ENCODE peak calls at places on chromosomes 16 and 17, in four cellular contexts. One of them, this sample, is unnamed.

GRCh38 chr17:44610871-44611270 is 45.4 kb upstream of the MEIOC start:
- DNase-seq in NCI-H1417: no peak
- DNase-seq in amygdala: no peak
- DNase-seq in tibial nerve: no peak
- DNase-seq in this sample: no peak

GRCh38 chr17:54919456-54919855 is 18.8 kb downstream of the TOM1L1 start:
- DNase-seq in NCI-H1417: peak; percentile 31
- DNase-seq in amygdala: no peak
- DNase-seq in tibial nerve: no peak
- DNase-seq in this sample: no peak

GRCh38 chr17:75288784-75289121 is 480 bp downstream of the SLC25A19 start:
- DNase-seq in NCI-H1417: peak; percentile 90
- DNase-seq in amygdala: no peak
- DNase-seq in tibial nerve: no peak
- DNase-seq in this sample: no peak

GRCh38 chr17:37037590-37038155 is 88.9 kb downstream of the AATF start:
- DNase-seq in NCI-H1417: no peak
- DNase-seq in amygdala: no peak
- DNase-seq in tibial nerve: no peak
- DNase-seq in this sample: no peak

GRCh38 chr16:2026461-2027023 is at the start of gene NHERF2:
- DNase-seq in NCI-H1417: peak; percentile 35
- DNase-seq in amygdala: no peak
- DNase-seq in tibial nerve: no peak
- DNase-seq in this sample: peak; percentile 66

GRCh38 chr17:78705071-78705470 is 77.0 kb downstream of the CYTH1 start:
- DNase-seq in NCI-H1417: no peak
- DNase-seq in amygdala: no peak
- DNase-seq in tibial nerve: no peak
- DNase-seq in this sample: no peak

GRCh38 chr17:65998675-65999074 is 193.3 kb downstream of the CEP112 start:
- DNase-seq in NCI-H1417: no peak
- DNase-seq in amygdala: no peak
- DNase-seq in tibial nerve: no peak
- DNase-seq in this sample: no peak

GRCh38 chr17:33469911-33470310 is 176.8 kb upstream of the ASIC2 start:
- DNase-seq in NCI-H1417: no peak
- DNase-seq in amygdala: no peak
- DNase-seq in tibial nerve: no peak
- DNase-seq in this sample: no peak

GRCh38 chr17:30236807-30237206 is 1.3 kb upstream of the SLC6A4 start:
- DNase-seq in NCI-H1417: peak; percentile 35
- DNase-seq in amygdala: no peak
- DNase-seq in tibial nerve: peak; percentile 15
- DNase-seq in this sample: peak; percentile 73

GRCh38 chr16:53507464-53508180 is 4.6 kb upstream of the AKTIP start:
- DNase-seq in NCI-H1417: no peak
- DNase-seq in amygdala: no peak
- DNase-seq in tibial nerve: no peak
- DNase-seq in this sample: no peak

GRCh38 chr17:19381741-19382444 is 3.6 kb downstream of the MAPK7 start:
- DNase-seq in NCI-H1417: no peak
- DNase-seq in amygdala: no peak
- DNase-seq in tibial nerve: no peak
- DNase-seq in this sample: no peak

GRCh38 chr16:55622930-55623561 is 32.7 kb upstream of the SLC6A2 start:
- DNase-seq in NCI-H1417: peak; percentile 19
- DNase-seq in amygdala: no peak
- DNase-seq in tibial nerve: no peak
- DNase-seq in this sample: no peak

GRCh38 chr17:8791910-8792270 is 7.3 kb downstream of the MFSD6L start:
- DNase-seq in NCI-H1417: no peak
- DNase-seq in amygdala: no peak
- DNase-seq in tibial nerve: no peak
- DNase-seq in this sample: no peak

GRCh38 chr16:67726106-67727034 is 7.3 kb upstream of the GFOD2 start:
- DNase-seq in NCI-H1417: no peak
- DNase-seq in amygdala: no peak
- DNase-seq in tibial nerve: no peak
- DNase-seq in this sample: no peak

GRCh38 chr17:41806685-41807445 is 4.9 kb downstream of the P3H4 start:
- DNase-seq in NCI-H1417: no peak
- DNase-seq in amygdala: no peak
- DNase-seq in tibial nerve: no peak
- DNase-seq in this sample: no peak

GRCh38 chr17:43085489-43085888 is 39.7 kb downstream of the BRCA1 start:
- DNase-seq in NCI-H1417: no peak
- DNase-seq in amygdala: no peak
- DNase-seq in tibial nerve: no peak
- DNase-seq in this sample: no peak

GRCh38 chr17:77427471-77427991 is 286.8 kb downstream of the SEC14L1 start:
- DNase-seq in NCI-H1417: no peak
- DNase-seq in amygdala: peak; percentile 19
- DNase-seq in tibial nerve: no peak
- DNase-seq in this sample: peak; percentile 74

GRCh38 chr17:50588391-50589111 is 28.0 kb downstream of the CACNA1G start:
- DNase-seq in NCI-H1417: no peak
- DNase-seq in amygdala: no peak
- DNase-seq in tibial nerve: no peak
- DNase-seq in this sample: no peak

GRCh38 chr17:40070895-40071719 is 8.3 kb downstream of the THRA start:
- DNase-seq in NCI-H1417: peak; percentile 53
- DNase-seq in amygdala: peak; percentile 63
- DNase-seq in tibial nerve: peak; percentile 50
- DNase-seq in this sample: peak; percentile 90

GRCh38 chr16:4936991-4937781 is at the start of gene PPL:
- DNase-seq in NCI-H1417: peak; percentile 93
- DNase-seq in amygdala: no peak
- DNase-seq in tibial nerve: peak; percentile 37
- DNase-seq in this sample: peak; percentile 82

This sample was measured in psoas muscle.